ENCODE peak calls at places on chromosomes 16 and 17, in five cellular contexts. E is trophoblast cell, G is GM23248, N is A549, Z is fibroblast of lung. H is an unnamed sample.

GRCh38 chr16:65122974-65123845 is 1.3 kb upstream of the CDH11 start:
- DNase-seq in G (peak; percentile 78), Z (peak; percentile 71), E (no peak), N (no peak), H (no peak)

GRCh38 chr16:1960665-1961630 is 1.6 kb downstream of the NDUFB10 start:
- DNase-seq in Z (peak; percentile 48), N (no peak), G (peak; percentile 51), E (peak; percentile 56), H (peak; percentile 60)

GRCh38 chr17:65916425-65916824 is 275.5 kb downstream of the CEP112 start:
- DNase-seq in N (no peak), G (no peak), Z (no peak), E (no peak), H (no peak)

GRCh38 chr17:56880133-56880532 is 33.7 kb downstream of the TRIM25 start:
- DNase-seq in E (no peak), G (no peak), Z (no peak), N (no peak), H (no peak)

GRCh38 chr17:1438593-1439083 is 17.4 kb downstream of the CRK start:
- DNase-seq in E (peak; percentile 91), G (peak; percentile 88), N (no peak), Z (peak; percentile 64), H (peak; percentile 28)

GRCh38 chr17:77882481-77883212 is 75.9 kb upstream of the TNRC6C start:
- DNase-seq in N (no peak), G (peak; percentile 83), E (peak; percentile 27), Z (peak; percentile 31), H (no peak)

GRCh38 chr17:48037036-48037881 is at the start of gene COPZ2:
- DNase-seq in N (peak; percentile 85), E (peak; percentile 34), Z (peak; percentile 51), G (peak; percentile 91), H (no peak)

GRCh38 chr17:29111816-29112499 is 68.2 kb downstream of the MYO18A start:
- DNase-seq in N (peak; percentile 73), Z (peak; percentile 70), E (peak; percentile 83), G (peak; percentile 75), H (no peak)

GRCh38 chr17:37322106-37322505 is 53.7 kb upstream of the C17orf78 start:
- DNase-seq in Z (no peak), E (no peak), N (no peak), G (no peak), H (no peak)

GRCh38 chr17:27540300-27541105 is 84.3 kb downstream of the KSR1 start:
- DNase-seq in N (peak; percentile 81), E (peak; percentile 94), Z (peak; percentile 100), G (peak; percentile 98), H (no peak)

GRCh38 chr17:5711344-5711743 is 127.0 kb upstream of the NLRP1 start:
- DNase-seq in E (no peak), N (no peak), G (no peak), Z (no peak), H (no peak)

GRCh38 chr17:14856156-14856555 is 409.0 kb downstream of the PMP22 start:
- DNase-seq in N (no peak), E (no peak), G (no peak), Z (no peak), H (no peak)

GRCh38 chr16:72291531-72291981 is 119.6 kb upstream of the PMFBP1 start:
- DNase-seq in Z (peak; percentile 95), N (peak; percentile 53), E (peak; percentile 82), G (peak; percentile 93), H (peak; percentile 72)

GRCh38 chr16:68257906-68258800 is 6.2 kb upstream of the SLC7A6 start:
- DNase-seq in Z (peak; percentile 37), N (no peak), E (no peak), G (peak; percentile 82), H (peak; percentile 96)

GRCh38 chr17:44084921-44085320 is 14.4 kb downstream of the G6PC3 start:
- DNase-seq in Z (no peak), E (no peak), G (no peak), N (no peak), H (no peak)

GRCh38 chr16:69798466-69798865 is 36.3 kb downstream of the WWP2 start:
- DNase-seq in E (no peak), N (no peak), Z (peak; percentile 21), G (peak; percentile 43), H (no peak)

GRCh38 chr17:1959871-1960569 is 65.1 kb downstream of the RTN4RL1 start:
- DNase-seq in N (no peak), Z (peak; percentile 27), E (no peak), G (no peak), H (no peak)

GRCh38 chr17:65418622-65419021 is 142.8 kb downstream of the AXIN2 start:
- DNase-seq in G (no peak), N (no peak), E (no peak), Z (no peak), H (no peak)

GRCh38 chr16:16042076-16042475 is 92.7 kb downstream of the ABCC1 start:
- DNase-seq in Z (peak; percentile 86), G (peak; percentile 37), E (no peak), N (no peak), H (no peak)

GRCh38 chr16:30692381-30693074 is 6.4 kb upstream of the SRCAP start:
- DNase-seq in G (no peak), N (no peak), Z (no peak), E (no peak), H (no peak)

GRCh38 chr16:88764913-88765349 is 20.1 kb downstream of the PIEZO1 start:
- DNase-seq in E (peak; percentile 98), G (peak; percentile 36), N (no peak), Z (no peak), H (peak; percentile 98)

GRCh38 chr16:69830534-69831211 is 68.5 kb downstream of the WWP2 start:
- DNase-seq in G (no peak), N (peak; percentile 31), E (no peak), Z (no peak), H (no peak)

GRCh38 chr16:48384982-48385271 is 286 bp downstream of the SIAH1 start:
- DNase-seq in N (no peak), G (no peak), Z (no peak), E (peak; percentile 51), H (no peak)

GRCh38 chr16:15509051-15509592 is 74.7 kb downstream of the BMERB1 start:
- DNase-seq in E (peak; percentile 9), N (no peak), Z (no peak), G (no peak), H (no peak)

GRCh38 chr16:85350973-85351372 is 238.7 kb upstream of the CIBAR2 start:
- DNase-seq in G (peak; percentile 93), Z (peak; percentile 96), N (peak; percentile 83), E (no peak), H (peak; percentile 95)

GRCh38 chr17:1229354-1229890 is 40.8 kb upstream of the BHLHA9 start:
- DNase-seq in Z (no peak), N (peak; percentile 78), E (peak; percentile 60), G (peak; percentile 69), H (peak; percentile 42)

GRCh38 chr16:82061861-82062525 is 26.9 kb downstream of the HSD17B2 start:
- DNase-seq in Z (peak; percentile 25), E (peak; percentile 18), N (peak; percentile 47), G (peak; percentile 63), H (no peak)

GRCh38 chr16:75304521-75305363 is 53.3 kb upstream of the BCAR1 start:
- DNase-seq in E (peak; percentile 92), N (peak; percentile 23), Z (peak; percentile 89), G (peak; percentile 93), H (peak; percentile 77)

GRCh38 chr16:85555549-85556455 is 57.3 kb upstream of the GSE1 start:
- DNase-seq in N (peak; percentile 42), E (peak; percentile 71), Z (no peak), G (peak; percentile 61), H (no peak)

GRCh38 chr16:11964761-11965539 is at the start of gene TNFRSF17:
- DNase-seq in E (no peak), G (peak; percentile 38), Z (no peak), N (no peak), H (no peak)

GRCh38 chr16:57530104-57530522 is 6.3 kb downstream of the CCDC102A start:
- DNase-seq in N (no peak), G (peak; percentile 62), E (no peak), Z (peak; percentile 58), H (no peak)

GRCh38 chr17:5078106-5079028 is at the start of gene ZFP3:
- DNase-seq in N (peak; percentile 70), Z (peak; percentile 91), G (peak; percentile 82), E (peak; percentile 87), H (peak; percentile 87)

GRCh38 chr16:54066451-54067056 is 220.0 kb downstream of the IRX3 start:
- DNase-seq in N (no peak), E (no peak), G (peak; percentile 12), Z (no peak), H (peak; percentile 47)

GRCh38 chr16:57377080-57377841 is 5.0 kb downstream of the CX3CL1 start:
- DNase-seq in N (peak; percentile 61), E (peak; percentile 67), G (no peak), Z (no peak), H (peak; percentile 72)

GRCh38 chr17:82775033-82775823 is 23.4 kb downstream of the TBCD start:
- DNase-seq in E (peak; percentile 83), Z (peak; percentile 40), N (peak; percentile 95), G (peak; percentile 66), H (peak; percentile 64)

GRCh38 chr17:82228278-82228841 is 482 bp upstream of the SLC16A3 start:
- DNase-seq in G (no peak), N (no peak), E (peak; percentile 34), Z (peak; percentile 33), H (peak; percentile 63)

GRCh38 chr16:2082171-2082982 is 34.6 kb downstream of the TSC2 start:
- DNase-seq in Z (peak; percentile 73), N (no peak), G (no peak), E (no peak), H (no peak)

GRCh38 chr17:29138991-29139682 is 41.1 kb downstream of the MYO18A start:
- DNase-seq in N (no peak), G (peak; percentile 47), E (no peak), Z (no peak), H (no peak)

GRCh38 chr17:29740017-29740416 is 117.3 kb upstream of the CORO6 start:
- DNase-seq in N (no peak), E (no peak), Z (no peak), G (no peak), H (no peak)

GRCh38 chr16:57473906-57474305 is 11.4 kb downstream of the POLR2C start:
- DNase-seq in E (no peak), Z (no peak), N (no peak), G (no peak), H (no peak)

GRCh38 chr16:51407921-51408320 is 256.9 kb upstream of the SALL1 start:
- DNase-seq in E (no peak), N (no peak), Z (no peak), G (peak; percentile 27), H (no peak)
- H3K27ac ChIP-seq in E (no peak overlapping the region), N (peak overlapping the region; percentile 65), Z (no peak overlapping the region), G (peak overlapping the region; percentile 45), H (no peak overlapping the region)

GRCh38 chr17:7176870-7177209 is 2.3 kb downstream of the ASGR1 start:
- DNase-seq in G (peak; percentile 52), Z (no peak), E (no peak), N (no peak), H (no peak)
- H3K4me3 ChIP-seq in G (peak overlapping the region; percentile 72), Z (no peak overlapping the region), E (no peak overlapping the region), N (peak overlapping the region; percentile 54), H (peak overlapping the region; percentile 76)

GRCh38 chr16:17282247-17282646 is 188.5 kb downstream of the XYLT1 start:
- DNase-seq in Z (no peak), G (no peak), N (no peak), E (no peak), H (no peak)
- H3K4me2 ChIP-seq in Z (no peak overlapping the region), G (no peak overlapping the region), N (no peak overlapping the region), E (no peak overlapping the region), H (no peak overlapping the region)

GRCh38 chr17:39666231-39666600 is 1.1 kb downstream of the TCAP start:
- DNase-seq in G (peak; percentile 19), E (no peak), Z (no peak), N (no peak), H (no peak)
- H3K27ac ChIP-seq in G (no peak overlapping the region), E (no peak overlapping the region), Z (no peak overlapping the region), N (peak overlapping the region; percentile 44), H (no peak overlapping the region)